ENCODE peak calls at places on chromosomes 1 and 21, in four cellular contexts. D is mucosa of gallbladder; V is GDM1; Z is naive thymus-derived CD8-positive, alpha-beta T cell. F is an unnamed sample.

GRCh38 chr1:47507921-47508894 is 70.4 kb downstream of the FOXD2 start:
- DNase-seq in D (no peak), V (no peak), Z (no peak), F (peak)

GRCh38 chr21:31366825-31367224 is 22.8 kb upstream of the TIAM1 start:
- DNase-seq in D (peak), V (no peak), Z (no peak), F (no peak)

GRCh38 chr1:32896451-32896850 is 4.7 kb downstream of the TMEM54 start:
- DNase-seq in D (no peak), V (no peak), Z (no peak), F (no peak)

GRCh38 chr21:38853421-38853919 is 47.7 kb downstream of the ETS2 start:
- DNase-seq in D (no peak), V (no peak), Z (no peak), F (peak)

GRCh38 chr1:202150187-202150586 is 5.7 kb upstream of the ARL8A start:
- DNase-seq in D (no peak), V (no peak), Z (no peak), F (no peak)

GRCh38 chr1:41850029-41850428 is 68.7 kb downstream of the HIVEP3 start:
- DNase-seq in D (no peak), V (no peak), Z (no peak), F (no peak)

GRCh38 chr1:11862890-11863289 is 4.1 kb upstream of the NPPB start:
- DNase-seq in D (no peak), V (no peak), Z (no peak), F (no peak)

GRCh38 chr1:61427516-61427915 is 297.4 kb downstream of the TM2D1 start:
- DNase-seq in D (no peak), V (no peak), Z (no peak), F (no peak)

GRCh38 chr1:65820983-65821382 is 28.3 kb downstream of the PDE4B start:
- DNase-seq in D (no peak), V (no peak), Z (no peak), F (no peak)

GRCh38 chr1:32892368-32893197 is 6.3 kb downstream of the HPCA start:
- DNase-seq in D (no peak), V (no peak), Z (peak), F (peak)

GRCh38 chr1:32100359-32100758 is 7.5 kb upstream of the KPNA6 start:
- DNase-seq in D (no peak), V (no peak), Z (no peak), F (no peak)

GRCh38 chr1:116934586-116935207 is 25.0 kb downstream of the PTGFRN start:
- DNase-seq in D (no peak), V (no peak), Z (no peak), F (no peak)

GRCh38 chr1:225963735-225964530 is 22.9 kb upstream of the LEFTY2 start:
- DNase-seq in D (no peak), V (no peak), Z (no peak), F (no peak)

GRCh38 chr1:172674831-172675613 is 16.1 kb downstream of the FASLG start:
- DNase-seq in D (no peak), V (no peak), Z (no peak), F (no peak)

GRCh38 chr1:239717097-239718051 is 331.0 kb downstream of the CHRM3 start:
- DNase-seq in D (no peak), V (no peak), Z (no peak), F (no peak)

GRCh38 chr1:15681346-15682290 is 2.5 kb upstream of the PLEKHM2 start:
- DNase-seq in D (no peak), V (no peak), Z (no peak), F (no peak)

GRCh38 chr1:153597206-153597605 is 15.7 kb downstream of the S100A16 start:
- DNase-seq in D (no peak), V (no peak), Z (no peak), F (no peak)

GRCh38 chr1:197837911-197838310 is 62.6 kb upstream of the DENND1B start:
- DNase-seq in D (no peak), V (no peak), Z (no peak), F (no peak)

GRCh38 chr21:43300496-43301423 is 126.2 kb downstream of the SIK1 start:
- DNase-seq in D (no peak), V (no peak), Z (no peak), F (no peak)

GRCh38 chr1:41296476-41296875 is 54.4 kb upstream of the SCMH1 start:
- DNase-seq in D (no peak), V (no peak), Z (no peak), F (no peak)

GRCh38 chr1:43388613-43389012 is 987 bp downstream of the MED8 start:
- DNase-seq in D (no peak), V (no peak), Z (no peak), F (no peak)

GRCh38 chr1:224430511-224431113 is 4.0 kb downstream of the WDR26 start:
- DNase-seq in D (peak), V (no peak), Z (no peak), F (no peak)

GRCh38 chr1:186301448-186301847 is 73.6 kb downstream of the TPR start:
- DNase-seq in D (no peak), V (no peak), Z (no peak), F (no peak)

GRCh38 chr1:3548156-3548893 is 63.0 kb downstream of the MEGF6 start:
- DNase-seq in D (no peak), V (no peak), Z (no peak), F (no peak)

GRCh38 chr1:87334351-87335174 is 5.9 kb downstream of the LMO4 start:
- DNase-seq in D (peak), V (no peak), Z (no peak), F (peak)

GRCh38 chr1:155017021-155017945 is 14.7 kb downstream of the ZBTB7B start:
- DNase-seq in D (peak), V (peak), Z (peak), F (peak)

GRCh38 chr1:200342511-200343400 is 67.1 kb downstream of the ZNF281 start:
- DNase-seq in D (no peak), V (no peak), Z (no peak), F (no peak)

GRCh38 chr1:169103443-169103842 is 3.0 kb upstream of the ATP1B1 start:
- DNase-seq in D (peak), V (no peak), Z (no peak), F (no peak)

GRCh38 chr1:29239142-29239541 is 2.8 kb downstream of the PTPRU start:
- DNase-seq in D (no peak), V (no peak), Z (no peak), F (no peak)

GRCh38 chr1:91804546-91805023 is 81.4 kb downstream of the TGFBR3 start:
- DNase-seq in D (no peak), V (no peak), Z (peak), F (no peak)

GRCh38 chr1:32200226-32201010 is at the start of gene CCDC28B:
- DNase-seq in D (peak), V (peak), Z (peak), F (peak)

GRCh38 chr1:166840309-166841302 is 1.3 kb downstream of the POGK start:
- DNase-seq in D (no peak), V (peak), Z (no peak), F (no peak)

GRCh38 chr21:33042812-33043211 is 17.1 kb downstream of the OLIG2 start:
- DNase-seq in D (no peak), V (no peak), Z (no peak), F (no peak)